ENCODE peak calls at places on chromosomes 7 and 10, in four cellular contexts. W, O, K and M are unnamed samples.

GRCh38 chr10:73439605-73440298 is 6.4 kb upstream of the MSS51 start:
- DNase-seq in W (no peak), O (no peak), K (no peak), M (no peak)

GRCh38 chr10:27240891-27241639 is 468 bp upstream of the ACBD5 start:
- DNase-seq in W (peak), O (no peak), K (peak), M (peak)

GRCh38 chr7:24290004-24290641 is 6.1 kb downstream of the NPY start:
- DNase-seq in W (no peak), O (no peak), K (no peak), M (no peak)

GRCh38 chr10:69397972-69398371 is 18.7 kb downstream of the TACR2 start:
- DNase-seq in W (no peak), O (no peak), K (no peak), M (peak)

GRCh38 chr7:110948280-110948679 is 142.6 kb upstream of the LRRN3 start:
- DNase-seq in W (no peak), O (no peak), K (no peak), M (no peak)

GRCh38 chr10:29634764-29635625 is at the start of gene SVIL:
- DNase-seq in W (peak), O (no peak), K (no peak), M (peak)

GRCh38 chr10:77105756-77106155 is 531.9 kb downstream of the KCNMA1 start:
- DNase-seq in W (no peak), O (no peak), K (no peak), M (no peak)

GRCh38 chr7:11570922-11571550 is 261.0 kb downstream of the THSD7A start:
- DNase-seq in W (no peak), O (no peak), K (no peak), M (no peak)

GRCh38 chr7:45084336-45084735 is 4.4 kb downstream of the NACAD start:
- DNase-seq in W (no peak), O (no peak), K (no peak), M (peak)

GRCh38 chr7:2719007-2719406 is 31.0 kb downstream of the AMZ1 start:
- DNase-seq in W (no peak), O (peak), K (peak), M (no peak)

GRCh38 chr10:20596911-20597310 is 300.2 kb downstream of the NEBL start:
- DNase-seq in W (no peak), O (no peak), K (no peak), M (no peak)

GRCh38 chr10:27743736-27744477 is 1.7 kb downstream of the MKX start:
- DNase-seq in W (peak), O (no peak), K (no peak), M (peak)

GRCh38 chr10:79377557-79378382 is 30.5 kb downstream of the PPIF start:
- DNase-seq in W (peak), O (no peak), K (no peak), M (no peak)

GRCh38 chr10:8913720-8914119 is 859.2 kb downstream of the GATA3 start:
- DNase-seq in W (no peak), O (no peak), K (no peak), M (no peak)

GRCh38 chr7:117401293-117402002 is 25.8 kb downstream of the ASZ1 start:
- DNase-seq in W (no peak), O (no peak), K (no peak), M (no peak)

GRCh38 chr10:127738512-127739424 is 1.8 kb downstream of the FOXI2 start:
- DNase-seq in W (no peak), O (no peak), K (no peak), M (no peak)

DNA sequence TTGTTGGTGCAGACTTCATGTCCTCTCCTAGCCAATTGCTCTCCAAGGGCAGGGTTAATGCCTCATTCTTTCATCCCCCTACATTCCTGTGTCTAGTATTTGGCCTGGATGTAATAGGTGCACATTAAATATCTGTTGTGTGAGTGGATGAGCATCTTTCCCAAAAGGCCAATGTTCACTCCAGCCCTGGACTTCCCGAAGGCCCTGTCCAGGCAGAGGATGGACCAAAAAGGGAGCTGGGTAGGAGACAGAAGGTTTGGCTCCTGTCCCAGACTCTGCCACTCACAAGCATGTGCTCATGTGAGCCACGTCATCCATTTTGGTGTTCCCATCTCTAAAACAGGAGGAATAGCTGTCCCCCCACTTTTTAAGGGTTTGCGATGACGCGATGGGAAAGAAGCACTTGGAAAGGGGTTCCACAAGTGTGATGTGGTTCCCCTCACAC is 47.4 kb downstream of the RGS10 start:
- DNase-seq in W (no peak), O (no peak), K (no peak), M (no peak)
- H3K27ac ChIP-seq in W (no peak), O (no peak), K (no peak), M (no peak)

GRCh38 chr7:130292682-130293257 is at the start of gene CPA4:
- DNase-seq in W (no peak), O (no peak), K (no peak), M (no peak)
- H3K27ac ChIP-seq in W (peak), O (no peak), K (no peak), M (no peak)

DNA sequence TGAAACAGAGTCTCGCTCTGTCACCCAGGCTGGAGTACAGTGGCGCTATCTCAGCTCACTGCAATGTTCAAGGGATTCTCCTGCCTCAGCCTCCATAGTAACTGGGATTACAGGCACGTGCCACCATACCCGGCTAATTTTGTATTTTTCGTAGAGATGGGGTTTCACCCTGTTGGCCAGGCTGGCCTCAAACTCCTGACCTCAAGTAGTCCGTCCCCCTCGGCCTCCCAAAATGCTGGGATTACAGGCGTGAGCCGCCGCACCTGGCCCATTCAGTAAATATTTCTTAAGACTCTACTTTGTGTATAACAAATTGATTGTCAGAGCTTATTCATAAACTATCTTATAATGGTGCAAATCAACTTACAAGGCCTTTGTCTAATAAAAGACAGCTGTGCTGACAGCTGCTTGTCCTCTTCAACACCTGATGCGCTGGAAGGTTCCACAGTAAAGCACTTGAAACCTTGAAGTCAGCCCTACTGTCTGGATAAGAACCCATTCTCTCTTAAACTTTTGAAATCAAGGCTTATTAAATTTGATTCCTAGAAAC is 14.7 kb downstream of the ECHDC3 start:
- DNase-seq in W (no peak), O (no peak), K (no peak), M (no peak)
- H3K27ac ChIP-seq in W (peak), O (no peak), K (no peak), M (peak)

GRCh38 chr10:132395704-132396494 is 1.1 kb upstream of the PWWP2B start:
- DNase-seq in W (peak), O (no peak), K (peak), M (peak)
- H3K27ac ChIP-seq in W (peak), O (peak), K (peak), M (peak)

GRCh38 chr10:125127986-125128385 is 32.4 kb downstream of the CTBP2 start:
- DNase-seq in W (peak), O (no peak), K (no peak), M (no peak)
- H3K27ac ChIP-seq in W (peak), O (no peak), K (no peak), M (no peak)

GRCh38 chr7:135714534-135715009 is 13.4 kb downstream of the SLC13A4 start:
- DNase-seq in W (no peak), O (no peak), K (no peak), M (no peak)
- H3K27ac ChIP-seq in W (no peak), O (no peak), K (no peak), M (no peak)

GRCh38 chr10:68073631-68074403 is 1.3 kb downstream of the HERC4 start:
- DNase-seq in W (no peak), O (no peak), K (no peak), M (no peak)
- H3K27ac ChIP-seq in W (peak), O (peak), K (peak), M (no peak)

GRCh38 chr7:105641236-105641810 is 60.0 kb upstream of the EFCAB10 start:
- DNase-seq in W (no peak), O (no peak), K (no peak), M (peak)

GRCh38 chr7:105638324-105638723 is 57.0 kb upstream of the EFCAB10 start:
- DNase-seq in W (no peak), O (no peak), K (no peak), M (no peak)

GRCh38 chr7:105637755-105638154 is 56.5 kb upstream of the EFCAB10 start:
- DNase-seq in W (no peak), O (no peak), K (no peak), M (no peak)

GRCh38 chr7:105638942-105639495 is 57.7 kb upstream of the EFCAB10 start:
- DNase-seq in W (no peak), O (no peak), K (no peak), M (no peak)

DNA sequence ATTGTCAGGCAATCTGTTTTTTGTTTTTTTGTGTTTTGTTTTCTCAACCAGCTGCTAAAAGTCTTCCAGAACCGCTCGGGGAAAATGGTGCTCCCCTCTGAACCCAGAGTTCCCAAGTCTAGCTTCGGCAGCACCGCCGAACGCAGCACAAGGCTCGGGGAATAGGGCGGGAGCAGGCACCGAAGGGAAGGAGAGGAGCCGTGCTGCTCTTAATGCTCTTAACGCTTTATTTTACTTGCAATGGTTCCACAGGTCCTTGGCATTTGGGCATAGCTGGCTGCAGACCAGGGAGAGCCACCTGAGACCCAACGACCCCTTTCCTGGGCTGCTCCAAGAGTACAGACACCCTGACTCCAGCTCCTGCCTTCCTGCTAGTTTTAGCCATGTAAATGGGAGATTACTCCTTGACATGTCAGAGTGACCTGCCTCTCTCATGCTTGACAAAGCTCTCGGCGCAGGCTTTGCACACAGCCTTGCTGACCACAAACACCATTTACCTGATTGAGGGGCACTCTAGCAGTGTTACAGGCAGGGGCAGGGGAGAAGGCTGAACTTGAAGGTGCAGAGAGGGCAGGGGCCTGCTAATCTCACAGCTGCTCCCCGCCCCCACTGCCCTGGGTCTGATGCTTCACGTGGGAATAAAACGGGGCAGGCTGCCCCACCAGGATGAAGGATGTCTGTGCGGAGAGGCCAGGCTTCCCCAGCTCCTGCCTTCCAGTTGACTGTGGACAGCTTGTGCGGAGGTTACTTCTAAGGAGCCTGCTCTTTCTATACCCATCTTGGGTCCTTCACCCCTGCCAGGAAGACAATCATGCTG is 58.6 kb upstream of the EFCAB10 start:
- DNase-seq in W (no peak), O (no peak), K (no peak), M (no peak)
- H3K27ac ChIP-seq in W (no peak), O (no peak), K (no peak), M (peak)

GRCh38 chr10:15792777-15793176 is 67.5 kb downstream of the MINDY3 start:
- DNase-seq in W (no peak), O (no peak), K (no peak), M (no peak)
- H3K27ac ChIP-seq in W (no peak), O (no peak), K (no peak), M (no peak)

DNA sequence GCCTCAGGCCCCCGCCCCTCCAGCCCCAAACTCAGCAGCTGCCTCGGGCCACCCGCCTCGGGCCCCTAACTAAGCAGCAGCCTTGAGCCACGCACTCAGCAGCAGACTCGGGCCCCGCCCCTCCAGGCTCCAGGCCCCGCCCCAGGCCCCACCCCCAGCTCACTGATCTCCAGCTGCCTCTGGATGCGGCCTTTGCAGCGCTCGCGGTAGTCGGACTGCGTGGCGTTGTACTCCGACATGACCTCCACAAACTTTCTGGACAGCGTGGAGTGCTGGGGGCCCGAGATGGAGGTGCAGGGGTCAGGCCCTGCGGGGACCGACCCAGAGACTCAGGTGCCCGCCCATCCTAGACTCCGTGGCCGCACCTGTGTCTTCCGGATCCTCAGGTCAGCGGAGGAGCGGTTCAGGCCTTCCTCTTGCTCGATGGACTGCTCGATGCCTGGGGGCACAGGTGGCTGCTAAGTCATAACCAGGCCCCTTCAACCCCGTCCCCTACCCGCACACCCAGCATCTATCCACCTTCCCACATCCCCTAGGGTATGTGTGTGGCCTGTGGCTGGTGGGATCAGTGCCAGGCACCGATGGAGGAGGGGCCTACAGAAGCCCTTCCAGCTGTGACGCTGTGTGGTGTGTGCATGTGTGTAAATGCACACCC is 15.4 kb downstream of the STX1A start:
- DNase-seq in W (peak), O (peak), K (peak), M (peak)
- H3K27ac ChIP-seq in W (no peak), O (no peak), K (no peak), M (peak)